ENCODE peak calls at places on chromosomes 12 and 14, in five cellular contexts. E is lower leg skin, S is testis, F is Peyer's patch, I is body of pancreas. D is an unnamed sample.

GRCh38 chr14:92686411-92686762 is 62.0 kb downstream of the LGMN start:
- DNase-seq in E (no peak), S (no peak), F (no peak), I (no peak), D (no peak)

GRCh38 chr12:65384240-65384639 is 105.8 kb downstream of the MSRB3 start:
- DNase-seq in E (no peak), S (no peak), F (no peak), I (no peak), D (no peak)

GRCh38 chr12:5232291-5232690 is 188.6 kb downstream of the KCNA5 start:
- DNase-seq in E (no peak), S (no peak), F (no peak), I (no peak), D (no peak)

GRCh38 chr12:124852329-124852831 is 11.3 kb downstream of the SCARB1 start:
- DNase-seq in E (peak; percentile 47), S (peak; percentile 64), F (peak; percentile 80), I (peak; percentile 34), D (no peak)

GRCh38 chr12:24943947-24944597 is 4.8 kb downstream of the BCAT1 start:
- DNase-seq in E (no peak), S (no peak), F (no peak), I (no peak), D (no peak)

GRCh38 chr12:122362758-122363157 is 59.7 kb downstream of the CLIP1 start:
- DNase-seq in E (no peak), S (no peak), F (no peak), I (no peak), D (no peak)

GRCh38 chr14:92397140-92397815 is 74.3 kb downstream of the SLC24A4 start:
- DNase-seq in E (no peak), S (no peak), F (no peak), I (no peak), D (no peak)

GRCh38 chr12:24042651-24043050 is 93.2 kb upstream of the SOX5 start:
- DNase-seq in E (no peak), S (no peak), F (no peak), I (no peak), D (no peak)

GRCh38 chr12:45703942-45704341 is 25.6 kb upstream of the ARID2 start:
- DNase-seq in E (no peak), S (no peak), F (no peak), I (no peak), D (no peak)
- TF ChIP-seq POLR2A in E (no peak), S (no peak), F (no peak), I (no peak), D (no peak)

DNA sequence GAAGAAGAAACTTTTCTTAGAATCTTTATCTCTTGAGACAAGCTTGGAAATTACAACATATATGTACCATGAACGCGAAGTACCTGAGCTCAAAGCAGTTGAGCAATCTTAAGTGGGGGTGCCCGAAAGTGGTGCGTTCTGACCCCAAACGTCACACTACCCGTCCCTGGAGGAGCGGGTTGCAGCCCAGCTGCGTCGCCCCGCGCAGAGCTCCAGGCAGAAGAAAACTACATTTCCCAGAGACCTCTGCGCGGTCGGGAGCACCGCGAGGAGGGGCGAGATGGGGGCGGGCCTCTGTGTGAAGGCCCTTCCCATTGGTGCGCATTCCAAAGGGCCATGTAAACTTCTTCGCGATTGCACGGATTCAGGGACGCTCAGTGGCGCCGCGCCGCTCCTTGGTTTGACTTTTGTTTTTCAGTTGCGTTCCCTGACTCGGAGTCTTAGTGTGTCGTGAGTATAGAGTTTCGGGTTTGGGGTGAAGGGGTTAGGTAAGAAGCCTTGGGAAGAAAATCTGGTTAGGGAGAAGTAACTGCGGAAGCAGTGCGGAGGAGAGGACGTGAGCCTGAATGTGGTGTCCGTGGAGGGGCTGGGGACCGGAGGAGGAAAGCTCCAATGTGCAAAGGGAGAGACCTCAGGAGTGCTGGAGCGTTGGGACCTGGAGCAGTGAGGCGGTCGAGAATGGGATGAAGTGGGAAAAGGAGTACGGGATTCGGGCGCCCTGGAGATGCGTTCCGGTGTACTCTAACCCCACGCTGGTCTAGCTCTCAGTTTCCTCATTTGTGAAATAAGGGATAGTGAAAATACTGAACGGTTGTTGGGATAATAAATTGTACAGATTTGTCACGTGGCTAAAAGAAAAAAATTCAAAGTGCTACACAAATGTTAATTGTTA is at the start of gene CCDC77:
- DNase-seq in E (peak; percentile 91), S (peak; percentile 96), F (peak; percentile 96), I (peak; percentile 92), D (peak; percentile 93)
- TF ChIP-seq POLR2A in E (no peak), S (no peak), F (no peak), I (peak; percentile 37), D (peak; percentile 84)

DNA sequence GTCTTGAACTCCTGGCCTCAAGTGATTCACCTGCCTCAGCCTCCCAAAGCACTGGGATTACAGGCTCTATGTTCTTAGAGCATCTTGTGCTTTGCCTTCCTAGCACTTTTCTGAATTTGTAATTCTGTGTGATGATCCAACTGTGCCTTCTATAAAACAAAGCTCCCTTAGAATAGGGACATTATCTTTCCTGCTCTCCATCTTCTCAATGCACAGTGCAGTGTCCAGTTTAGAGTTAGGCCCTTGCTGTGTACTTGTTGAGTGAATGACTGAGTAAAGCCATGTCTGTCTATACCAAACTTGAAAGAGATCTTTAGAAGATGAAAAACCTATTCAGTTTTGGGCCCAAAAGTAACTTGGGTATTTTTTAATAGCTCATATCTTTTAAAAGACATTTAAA is 5.2 kb downstream of the WDR20 start:
- DNase-seq in E (no peak), S (no peak), F (no peak), I (no peak), D (no peak)
- TF ChIP-seq POLR2A in E (no peak), S (no peak), F (no peak), I (no peak), D (no peak)

DNA sequence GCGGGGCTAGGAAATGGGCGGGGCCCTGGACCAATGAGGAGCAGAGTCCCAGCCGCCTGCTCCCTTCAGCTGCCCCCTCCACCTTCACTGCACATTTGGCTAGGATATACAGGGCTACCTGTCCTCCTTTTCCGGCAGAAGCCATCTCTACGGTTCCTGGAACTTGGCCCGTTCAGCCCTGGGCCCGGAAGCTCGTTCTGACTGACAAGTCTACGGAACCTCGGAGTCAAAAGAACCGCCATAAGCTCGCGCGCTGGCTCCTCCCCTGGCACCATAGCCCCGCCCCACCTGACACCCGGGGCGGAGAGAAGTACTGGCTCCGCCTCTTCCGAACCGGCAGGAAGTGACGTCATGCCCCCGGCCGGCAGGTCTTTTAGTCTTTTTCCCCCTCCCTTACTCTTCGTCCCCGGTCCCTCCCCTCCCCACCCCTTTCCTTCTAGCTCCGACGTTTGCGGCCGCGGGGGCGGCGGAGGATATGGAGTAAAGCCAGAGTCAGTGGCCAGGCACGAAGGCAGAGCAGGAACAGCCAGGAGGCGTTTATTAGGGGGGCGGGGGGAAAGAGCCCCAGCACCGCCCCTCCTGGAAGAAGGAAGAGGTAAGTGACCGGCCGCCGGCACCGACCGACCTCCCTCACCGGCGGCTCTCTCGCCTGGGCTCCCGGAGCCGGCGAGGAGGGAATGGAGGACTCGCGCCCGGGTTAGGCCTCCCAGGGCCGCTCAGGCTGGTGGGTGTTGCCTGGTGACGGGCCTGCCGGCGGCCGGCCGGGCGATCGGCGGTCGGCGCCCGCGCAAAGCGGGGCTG is at the start of the genes DEPDC4 and SCYL2:
- DNase-seq in E (peak; percentile 93), S (peak; percentile 98), F (peak; percentile 97), I (peak; percentile 98), D (peak; percentile 96)
- TF ChIP-seq POLR2A in E (no peak), S (no peak), F (peak; percentile 74), I (peak; percentile 84), D (peak; percentile 90)

GRCh38 chr14:64504897-64505771 is 564 bp downstream of the ZBTB1 start:
- DNase-seq in E (peak; percentile 91), S (peak; percentile 94), F (peak; percentile 88), I (peak; percentile 90), D (peak; percentile 62)
- TF ChIP-seq POLR2A in E (no peak), S (no peak), F (no peak), I (no peak), D (peak; percentile 45)

DNA sequence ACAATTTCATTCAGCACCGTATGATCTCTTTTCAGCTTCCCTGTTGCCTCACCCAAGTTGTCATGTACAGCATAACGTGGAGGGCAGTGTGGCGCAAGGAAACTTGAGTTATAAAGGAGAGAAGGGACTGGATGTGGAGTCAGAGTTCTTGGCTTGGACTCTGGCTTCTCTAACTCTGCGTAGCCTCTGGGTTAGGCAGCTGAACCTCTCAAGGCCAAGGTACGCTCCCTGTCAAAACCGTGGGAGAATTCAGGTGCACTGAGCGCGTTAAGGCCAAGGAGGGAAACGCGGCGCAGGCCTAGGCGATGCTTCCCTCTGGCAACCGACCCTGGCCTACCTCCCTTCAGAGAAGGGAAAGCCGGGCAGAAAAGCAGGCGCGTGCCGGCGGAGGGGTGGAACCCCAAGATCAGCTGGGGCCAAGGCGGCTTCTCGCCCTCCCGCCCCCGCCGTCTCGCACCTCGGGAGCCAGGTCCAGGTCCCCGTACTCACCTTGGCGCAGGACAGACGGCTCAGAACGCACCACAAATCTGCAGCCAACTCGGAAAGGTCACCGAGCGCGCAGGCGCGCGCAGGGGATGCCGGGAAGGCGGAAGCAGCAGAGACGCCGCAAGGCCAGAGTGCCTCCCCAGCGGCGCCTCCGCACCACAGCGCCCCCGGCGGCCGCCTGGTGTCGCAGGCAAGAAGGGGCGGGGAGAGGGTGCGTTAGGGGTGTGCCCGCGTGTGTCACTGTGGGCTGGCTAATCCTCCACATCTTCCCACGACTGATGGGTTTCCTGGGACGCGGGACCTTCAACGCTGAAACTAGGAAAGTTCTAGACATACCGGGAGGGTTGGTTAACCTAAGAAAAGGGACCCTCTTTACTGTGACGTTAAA is 7.0 kb upstream of the TDRD9 start:
- DNase-seq in E (peak; percentile 85), S (peak; percentile 92), F (peak; percentile 97), I (peak; percentile 93), D (peak; percentile 86)
- TF ChIP-seq POLR2A in E (no peak), S (no peak), F (peak; percentile 82), I (peak; percentile 79), D (peak; percentile 84)

GRCh38 chr14:102592969-102593840 is 756 bp downstream of the RCOR1 start:
- DNase-seq in E (peak; percentile 24), S (peak; percentile 57), F (peak; percentile 75), I (peak; percentile 61), D (peak; percentile 53)
- TF ChIP-seq POLR2A in E (no peak), S (no peak), F (no peak), I (no peak), D (no peak)

GRCh38 chr12:102851246-102851645 is 65.8 kb downstream of the PAH start:
- DNase-seq in E (no peak), S (no peak), F (no peak), I (no peak), D (no peak)
- TF ChIP-seq POLR2A in E (no peak), S (no peak), F (no peak), I (no peak), D (no peak)

DNA sequence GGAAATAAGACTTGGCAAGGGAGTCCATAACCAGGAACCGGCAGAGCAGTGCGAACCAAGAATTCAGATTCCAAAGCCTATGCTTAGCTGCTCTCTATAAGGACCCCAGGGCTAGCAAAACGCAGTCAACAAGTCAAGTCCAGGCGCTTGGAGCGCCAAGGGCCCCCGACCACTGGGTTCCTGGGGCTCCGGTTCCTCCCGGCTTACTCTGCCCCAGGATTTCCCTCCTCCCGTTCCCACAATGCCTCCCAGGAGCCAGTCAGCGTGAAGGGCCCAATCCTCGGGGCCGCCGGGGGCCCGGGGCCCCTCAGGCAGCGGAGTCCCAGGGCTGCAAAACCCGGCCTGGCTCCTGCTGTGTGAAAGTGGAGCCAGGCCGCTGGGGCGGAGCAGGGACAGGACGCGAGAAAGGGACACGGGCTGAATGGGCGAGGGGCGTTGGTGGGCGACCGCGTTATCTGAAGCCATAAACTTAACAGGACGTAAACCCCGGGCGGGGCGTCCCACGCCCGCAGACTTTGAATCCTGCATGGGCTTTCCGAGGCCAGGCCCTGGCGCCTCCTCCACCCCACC is 1.5 kb downstream of the KRT8 start:
- DNase-seq in E (peak; percentile 46), S (peak; percentile 86), F (peak; percentile 89), I (peak; percentile 81), D (peak; percentile 88)
- TF ChIP-seq POLR2A in E (no peak), S (no peak), F (peak; percentile 30), I (no peak), D (no peak)